ENCODE peak calls at places on chromosomes 2 and 18, in five cellular contexts. One of them, this sample, is unnamed. For H3K36me3, the result is how much of the 10 kb centered on the place peaks cover.

GRCh38 chr2:205657579-205657978 is 24.7 kb upstream of the NRP2 start:
- DNase-seq in GM23248: peak
- DNase-seq in PC-3: no peak
- DNase-seq in neural progenitor cell: no peak
- DNase-seq in hepatocyte: no peak
- DNase-seq in this sample: peak

GRCh38 chr2:164933751-164934189 is 21.6 kb downstream of the SLC38A11 start:
- DNase-seq in hepatocyte: no peak
- DNase-seq in PC-3: no peak
- DNase-seq in GM23248: no peak
- DNase-seq in neural progenitor cell: no peak
- DNase-seq in this sample: no peak

GRCh38 chr2:236960516-236960915 is 125.2 kb upstream of the COPS8 start:
- DNase-seq in GM23248: no peak
- DNase-seq in PC-3: no peak
- DNase-seq in neural progenitor cell: no peak
- DNase-seq in hepatocyte: no peak
- DNase-seq in this sample: no peak

GRCh38 chr18:7207366-7207765 is 23.5 kb upstream of the LRRC30 start:
- DNase-seq in hepatocyte: no peak
- DNase-seq in PC-3: no peak
- DNase-seq in neural progenitor cell: peak
- DNase-seq in GM23248: peak
- DNase-seq in this sample: no peak

GRCh38 chr18:10170375-10170774 is 256.6 kb downstream of the VAPA start:
- DNase-seq in GM23248: no peak
- DNase-seq in hepatocyte: no peak
- DNase-seq in PC-3: no peak
- DNase-seq in neural progenitor cell: no peak
- DNase-seq in this sample: no peak

GRCh38 chr18:45998244-45998643 is 31.1 kb upstream of the EPG5 start:
- DNase-seq in GM23248: no peak
- DNase-seq in PC-3: no peak
- DNase-seq in hepatocyte: no peak
- DNase-seq in neural progenitor cell: no peak
- DNase-seq in this sample: no peak

GRCh38 chr2:111905990-111906735 is 7.8 kb downstream of the MERTK start:
- DNase-seq in PC-3: no peak
- DNase-seq in GM23248: no peak
- DNase-seq in hepatocyte: no peak
- DNase-seq in neural progenitor cell: peak
- DNase-seq in this sample: no peak

GRCh38 chr18:33010149-33010548 is 237.3 kb upstream of the KLHL14 start:
- DNase-seq in PC-3: no peak
- DNase-seq in neural progenitor cell: no peak
- DNase-seq in GM23248: no peak
- DNase-seq in hepatocyte: no peak
- DNase-seq in this sample: peak

GRCh38 chr18:59470627-59471121 is 111.6 kb upstream of the LMAN1 start:
- DNase-seq in GM23248: no peak
- DNase-seq in neural progenitor cell: no peak
- DNase-seq in hepatocyte: no peak
- DNase-seq in PC-3: no peak
- DNase-seq in this sample: no peak

GRCh38 chr2:117127680-117128079 is 686.8 kb upstream of the DDX18 start:
- DNase-seq in neural progenitor cell: no peak
- DNase-seq in GM23248: no peak
- DNase-seq in PC-3: no peak
- DNase-seq in hepatocyte: peak
- DNase-seq in this sample: peak

GRCh38 chr2:176619504-176619903 is 350.3 kb downstream of the MTX2 start:
- DNase-seq in PC-3: no peak
- DNase-seq in neural progenitor cell: no peak
- DNase-seq in GM23248: no peak
- DNase-seq in hepatocyte: no peak
- DNase-seq in this sample: no peak

GRCh38 chr18:616380-616995 is 19.7 kb downstream of the CLUL1 start:
- DNase-seq in PC-3: peak
- DNase-seq in hepatocyte: peak
- DNase-seq in neural progenitor cell: peak
- DNase-seq in GM23248: peak
- DNase-seq in this sample: peak

GRCh38 chr2:131104487-131105155 is 515 bp upstream of the PLEKHB2 start:
- DNase-seq in GM23248: peak
- DNase-seq in hepatocyte: peak
- DNase-seq in PC-3: peak
- DNase-seq in neural progenitor cell: no peak
- DNase-seq in this sample: peak

GRCh38 chr2:221602938-221603337 is 30.8 kb upstream of the EPHA4 start:
- DNase-seq in GM23248: no peak
- DNase-seq in hepatocyte: no peak
- DNase-seq in neural progenitor cell: no peak
- DNase-seq in PC-3: no peak
- DNase-seq in this sample: no peak

GRCh38 chr2:88258208-88258607 is 88.1 kb downstream of the THNSL2 start:
- DNase-seq in PC-3: no peak
- DNase-seq in hepatocyte: no peak
- DNase-seq in GM23248: no peak
- DNase-seq in neural progenitor cell: peak
- DNase-seq in this sample: no peak

GRCh38 chr18:45287531-45287930 is 327.7 kb upstream of the SLC14A2 start:
- DNase-seq in GM23248: no peak
- DNase-seq in neural progenitor cell: no peak
- DNase-seq in PC-3: no peak
- DNase-seq in hepatocyte: no peak
- DNase-seq in this sample: no peak

GRCh38 chr2:82316573-82317371 is 2012.2 kb upstream of the LRRTM1 start:
- DNase-seq in GM23248: no peak
- DNase-seq in neural progenitor cell: no peak
- DNase-seq in PC-3: peak
- DNase-seq in hepatocyte: no peak
- DNase-seq in this sample: no peak

GRCh38 chr18:65257157-65257556 is 493.7 kb upstream of the CDH7 start:
- DNase-seq in GM23248: no peak
- DNase-seq in hepatocyte: no peak
- DNase-seq in PC-3: no peak
- DNase-seq in neural progenitor cell: peak
- DNase-seq in this sample: no peak

GRCh38 chr2:1643220-1643619 is 101.1 kb downstream of the PXDN start:
- DNase-seq in PC-3: no peak
- DNase-seq in hepatocyte: no peak
- DNase-seq in GM23248: no peak
- DNase-seq in neural progenitor cell: no peak
- DNase-seq in this sample: no peak

GRCh38 chr2:214839464-214839863 is 30.0 kb upstream of the BARD1 start:
- DNase-seq in hepatocyte: no peak
- DNase-seq in neural progenitor cell: no peak
- DNase-seq in PC-3: no peak
- DNase-seq in GM23248: no peak
- DNase-seq in this sample: no peak

GRCh38 chr18:46152808-46153617 is 48.8 kb downstream of the HAUS1 start:
- DNase-seq in hepatocyte: no peak
- DNase-seq in neural progenitor cell: peak
- DNase-seq in PC-3: peak
- DNase-seq in GM23248: peak
- DNase-seq in this sample: peak

DNA sequence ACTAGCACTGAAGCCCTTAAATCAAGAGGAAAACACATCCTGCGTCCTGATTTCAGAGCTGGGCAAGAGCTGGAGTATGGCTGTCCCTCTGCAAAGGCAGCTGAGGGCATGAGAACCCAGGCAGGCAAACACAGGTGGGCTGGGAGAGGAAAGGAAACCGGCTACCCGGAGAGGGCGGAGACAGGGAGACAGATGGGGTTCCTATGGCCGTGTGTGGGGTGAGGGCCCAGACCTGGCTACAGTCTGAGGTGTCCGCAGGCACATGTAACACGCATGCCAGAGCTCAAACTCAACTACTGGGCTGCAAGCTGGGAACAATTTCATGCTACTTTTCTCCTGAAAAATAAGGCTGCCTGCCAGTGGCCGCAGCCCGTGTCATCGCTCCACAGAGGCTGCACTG is 2.7 kb downstream of the COPS9 start:
- DNase-seq in GM23248: no peak
- DNase-seq in hepatocyte: no peak
- DNase-seq in PC-3: no peak
- DNase-seq in neural progenitor cell: no peak
- DNase-seq in this sample: no peak
- H3K36me3 ChIP-seq in GM23248: under half
- H3K36me3 ChIP-seq in hepatocyte: under half
- H3K36me3 ChIP-seq in PC-3: under half
- H3K36me3 ChIP-seq in neural progenitor cell: under half
- H3K36me3 ChIP-seq in this sample: under half

GRCh38 chr2:44767691-44768090 is 173.8 kb upstream of the SIX3 start:
- DNase-seq in GM23248: no peak
- DNase-seq in neural progenitor cell: peak
- DNase-seq in hepatocyte: no peak
- DNase-seq in PC-3: no peak
- DNase-seq in this sample: no peak

GRCh38 chr2:44769349-44770005 is 172.0 kb upstream of the SIX3 start:
- DNase-seq in GM23248: no peak
- DNase-seq in neural progenitor cell: no peak
- DNase-seq in PC-3: no peak
- DNase-seq in hepatocyte: no peak
- DNase-seq in this sample: no peak

GRCh38 chr2:44766777-44767176 is 174.7 kb upstream of the SIX3 start:
- DNase-seq in hepatocyte: no peak
- DNase-seq in PC-3: no peak
- DNase-seq in neural progenitor cell: no peak
- DNase-seq in GM23248: no peak
- DNase-seq in this sample: no peak

GRCh38 chr2:44770221-44771187 is 171.0 kb upstream of the SIX3 start:
- DNase-seq in hepatocyte: no peak
- DNase-seq in neural progenitor cell: peak
- DNase-seq in PC-3: peak
- DNase-seq in GM23248: no peak
- DNase-seq in this sample: no peak

GRCh38 chr2:44768438-44769236 is 172.9 kb upstream of the SIX3 start:
- DNase-seq in GM23248: no peak
- DNase-seq in PC-3: no peak
- DNase-seq in neural progenitor cell: peak
- DNase-seq in hepatocyte: no peak
- DNase-seq in this sample: no peak
- TF ChIP-seq EZH2 in GM23248: no peak
- TF ChIP-seq EZH2 in PC-3: no peak
- TF ChIP-seq EZH2 in neural progenitor cell: no peak
- TF ChIP-seq EZH2 in hepatocyte: peak
- TF ChIP-seq EZH2 in this sample: peak

DNA sequence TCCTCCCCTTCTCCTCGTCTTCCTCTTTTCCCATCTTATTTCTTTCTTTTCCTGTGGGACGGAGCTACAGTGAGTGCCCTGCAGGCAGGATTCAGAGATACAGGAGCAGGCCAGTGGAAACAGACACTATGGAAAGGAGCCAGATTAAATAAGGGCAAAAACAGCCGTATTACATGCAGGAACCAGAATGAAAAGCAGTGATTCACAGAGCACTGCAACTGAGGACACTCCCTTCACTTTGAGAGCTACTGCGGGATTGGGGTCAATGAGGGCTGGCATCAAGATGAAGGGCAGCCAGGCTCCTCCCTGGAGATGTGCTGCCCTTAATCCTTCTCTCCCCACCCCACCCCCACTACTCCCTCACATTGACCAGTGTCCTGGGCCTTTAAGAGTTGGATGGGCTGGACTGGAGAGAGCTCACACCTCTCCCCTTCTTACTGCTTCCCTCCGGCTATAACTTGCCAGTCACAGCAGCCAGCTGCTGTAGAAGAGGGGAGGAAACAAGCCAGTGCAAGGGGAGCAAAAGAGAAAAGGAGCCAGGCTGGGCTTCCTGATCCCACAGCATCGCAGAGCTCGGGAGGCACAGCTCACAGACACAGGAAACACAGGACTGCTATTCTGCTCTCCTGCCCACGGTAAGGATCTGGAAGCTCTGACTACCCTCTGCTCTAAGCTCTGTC is at the start of gene PLCD4:
- DNase-seq in GM23248: peak
- DNase-seq in hepatocyte: peak
- DNase-seq in neural progenitor cell: peak
- DNase-seq in PC-3: peak
- DNase-seq in this sample: peak
- H3K4me3 ChIP-seq in GM23248: peak
- H3K4me3 ChIP-seq in hepatocyte: no peak
- H3K4me3 ChIP-seq in neural progenitor cell: no peak
- H3K4me3 ChIP-seq in PC-3: peak
- H3K4me3 ChIP-seq in this sample: no peak

GRCh38 chr2:27040282-27040681 is 7.5 kb downstream of the TMEM214 start:
- DNase-seq in neural progenitor cell: no peak
- DNase-seq in hepatocyte: no peak
- DNase-seq in GM23248: no peak
- DNase-seq in PC-3: no peak
- DNase-seq in this sample: no peak

GRCh38 chr2:27042985-27043634 is 8.4 kb upstream of the AGBL5 start:
- DNase-seq in GM23248: peak
- DNase-seq in hepatocyte: no peak
- DNase-seq in PC-3: no peak
- DNase-seq in neural progenitor cell: no peak
- DNase-seq in this sample: no peak

GRCh38 chr2:27039871-27040270 is 7.1 kb downstream of the TMEM214 start:
- DNase-seq in hepatocyte: no peak
- DNase-seq in PC-3: no peak
- DNase-seq in neural progenitor cell: no peak
- DNase-seq in GM23248: no peak
- DNase-seq in this sample: no peak

GRCh38 chr2:27042159-27042661 is 9.3 kb upstream of the AGBL5 start:
- DNase-seq in neural progenitor cell: no peak
- DNase-seq in PC-3: no peak
- DNase-seq in GM23248: peak
- DNase-seq in hepatocyte: no peak
- DNase-seq in this sample: no peak

GRCh38 chr2:27041708-27042107 is 8.9 kb downstream of the TMEM214 start:
- DNase-seq in GM23248: peak
- DNase-seq in PC-3: no peak
- DNase-seq in neural progenitor cell: no peak
- DNase-seq in hepatocyte: no peak
- DNase-seq in this sample: peak
- H3K36me3 ChIP-seq in GM23248: under half
- H3K36me3 ChIP-seq in PC-3: under half
- H3K36me3 ChIP-seq in neural progenitor cell: under half
- H3K36me3 ChIP-seq in hepatocyte: under half
- H3K36me3 ChIP-seq in this sample: under half

DNA sequence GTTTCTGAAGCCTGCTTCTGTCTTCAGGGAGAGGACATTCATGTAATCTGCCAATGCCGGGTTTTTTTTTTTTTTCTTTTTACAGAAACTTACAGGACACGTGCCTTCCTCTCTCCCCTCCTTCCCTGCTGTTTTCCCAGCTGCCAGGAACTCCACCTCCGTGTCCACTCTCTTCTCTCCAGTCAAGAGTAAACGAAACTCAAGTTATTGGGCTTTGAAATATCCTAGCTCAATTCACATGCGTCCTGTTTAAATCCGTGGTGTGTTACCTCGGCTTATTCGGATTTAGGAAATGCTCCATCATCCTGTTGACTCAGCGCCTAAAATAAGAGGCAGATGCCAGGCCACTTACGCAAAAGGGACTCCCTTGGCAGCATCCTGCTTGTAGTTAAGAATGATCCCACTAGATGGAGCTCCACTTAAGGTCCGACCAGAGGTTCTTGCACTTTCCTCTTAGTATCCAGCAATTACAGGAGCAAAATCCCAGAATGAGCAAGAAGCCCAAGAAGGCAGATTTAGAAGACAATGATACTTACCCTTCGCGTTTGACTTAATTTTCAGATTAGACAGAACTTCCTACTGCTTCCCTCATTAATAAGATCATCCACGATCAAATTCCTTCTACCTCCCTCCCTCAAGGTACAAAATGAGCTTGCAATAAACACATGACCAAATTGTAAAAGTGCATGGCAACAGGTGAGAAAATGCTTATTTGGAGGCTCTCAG is 97.2 kb upstream of the ZCCHC2 start:
- DNase-seq in hepatocyte: peak
- DNase-seq in PC-3: peak
- DNase-seq in GM23248: peak
- DNase-seq in neural progenitor cell: peak
- DNase-seq in this sample: peak
- TF ChIP-seq EZH2 in hepatocyte: no peak
- TF ChIP-seq EZH2 in PC-3: no peak
- TF ChIP-seq EZH2 in GM23248: no peak
- TF ChIP-seq EZH2 in neural progenitor cell: no peak
- TF ChIP-seq EZH2 in this sample: no peak